ENCODE peak calls at places on chromosome 3, in six cellular contexts. S is activated naive CD8-positive, alpha-beta T cell treated with anti-CD3 and anti-CD28 coated beads, Interleukin-2, amount 10 ng/mL, durations not matched to agents 7 days and 5 days; W is GM13976; Z is mesendoderm; D is HEK293T; E is HepG2. T is an unnamed sample.

GRCh38 chr3:124034016-124034808 is 42.3 kb upstream of the ROPN1 start:
- DNase-seq in S (peak; percentile 43), W (peak; percentile 24), Z (peak; percentile 11), D (peak; percentile 22), E (no peak), T (no peak)

GRCh38 chr3:105987809-105988208 is 119.0 kb upstream of the CBLB start:
- DNase-seq in S (no peak), W (no peak), Z (no peak), D (no peak), E (no peak), T (no peak)

GRCh38 chr3:43259626-43260025 is 26.7 kb upstream of the SNRK start:
- DNase-seq in S (no peak), W (no peak), Z (no peak), D (no peak), E (no peak), T (no peak)

GRCh38 chr3:68060186-68060585 is 405.8 kb upstream of the SUCLG2 start:
- DNase-seq in S (no peak), W (no peak), Z (peak; percentile 19), D (no peak), E (no peak), T (no peak)

GRCh38 chr3:48405343-48405881 is 24.5 kb downstream of the PLXNB1 start:
- DNase-seq in S (no peak), W (peak; percentile 16), Z (no peak), D (no peak), E (no peak), T (no peak)

GRCh38 chr3:192207661-192208060 is 519.7 kb downstream of the FGF12 start:
- DNase-seq in S (no peak), W (no peak), Z (no peak), D (no peak), E (no peak), T (no peak)

GRCh38 chr3:42476225-42477160 is 25.9 kb upstream of the VIPR1 start:
- DNase-seq in S (no peak), W (no peak), Z (no peak), D (no peak), E (no peak), T (no peak)

GRCh38 chr3:152222327-152222726 is 46.4 kb upstream of the MBNL1 start:
- DNase-seq in S (no peak), W (peak; percentile 53), Z (no peak), D (no peak), E (no peak), T (no peak)

GRCh38 chr3:51930439-51930838 is 11.3 kb downstream of the RRP9 start:
- DNase-seq in S (no peak), W (no peak), Z (no peak), D (no peak), E (no peak), T (no peak)

GRCh38 chr3:33758874-33759273 is 39.6 kb upstream of the PDCD6IP start:
- DNase-seq in S (no peak), W (no peak), Z (peak; percentile 8), D (no peak), E (no peak), T (no peak)

GRCh38 chr3:99899603-99900002 is 81.9 kb downstream of the CMSS1 start:
- DNase-seq in S (no peak), W (no peak), Z (no peak), D (no peak), E (no peak), T (no peak)

GRCh38 chr3:107206945-107207344 is 170.3 kb upstream of the CCDC54 start:
- DNase-seq in S (no peak), W (no peak), Z (no peak), D (no peak), E (no peak), T (no peak)

GRCh38 chr3:13706886-13707285 is 158.0 kb downstream of the FBLN2 start:
- DNase-seq in S (peak; percentile 8), W (no peak), Z (no peak), D (no peak), E (no peak), T (no peak)

GRCh38 chr3:157443873-157444770 is 7.5 kb downstream of the PTX3 start:
- DNase-seq in S (no peak), W (no peak), Z (no peak), D (no peak), E (no peak), T (no peak)

GRCh38 chr3:122858373-122858772 is 63.5 kb downstream of the SLC49A4 start:
- DNase-seq in S (no peak), W (no peak), Z (peak; percentile 13), D (no peak), E (peak; percentile 12), T (no peak)

GRCh38 chr3:43180027-43180426 is 74.1 kb upstream of the POMGNT2 start:
- DNase-seq in S (no peak), W (peak; percentile 54), Z (no peak), D (no peak), E (peak; percentile 73), T (no peak)

GRCh38 chr3:64475037-64475436 is 212.8 kb downstream of the ADAMTS9 start:
- DNase-seq in S (no peak), W (no peak), Z (no peak), D (no peak), E (no peak), T (no peak)

GRCh38 chr3:141981084-141981483 is 104.6 kb downstream of the ATP1B3 start:
- DNase-seq in S (no peak), W (no peak), Z (peak; percentile 83), D (no peak), E (no peak), T (no peak)

GRCh38 chr3:68779261-68779660 is 153.1 kb downstream of the TAFA4 start:
- DNase-seq in S (no peak), W (no peak), Z (peak; percentile 17), D (no peak), E (no peak), T (no peak)

GRCh38 chr3:12571986-12572385 is 15.1 kb downstream of the MKRN2 start:
- DNase-seq in S (no peak), W (no peak), Z (peak; percentile 53), D (no peak), E (no peak), T (no peak)

GRCh38 chr3:41318520-41318919 is 119.2 kb downstream of the CTNNB1 start:
- DNase-seq in S (no peak), W (no peak), Z (no peak), D (no peak), E (peak; percentile 38), T (no peak)

GRCh38 chr3:126883241-126883640 is 99.7 kb upstream of the PLXNA1 start:
- DNase-seq in S (no peak), W (no peak), Z (no peak), D (no peak), E (no peak), T (no peak)

GRCh38 chr3:103048371-103048722 is 613.5 kb downstream of the ZPLD1 start:
- DNase-seq in S (no peak), W (no peak), Z (no peak), D (no peak), E (no peak), T (no peak)

GRCh38 chr3:142973217-142974009 is 9.9 kb upstream of the PAQR9 start:
- DNase-seq in S (no peak), W (no peak), Z (no peak), D (no peak), E (no peak), T (no peak)

GRCh38 chr3:32956750-32957570 is 5.5 kb downstream of the CCR4 start:
- DNase-seq in S (no peak), W (no peak), Z (no peak), D (no peak), E (no peak), T (no peak)

GRCh38 chr3:119808244-119808643 is 26.3 kb downstream of the NR1I2 start:
- DNase-seq in S (no peak), W (no peak), Z (no peak), D (no peak), E (no peak), T (no peak)

GRCh38 chr3:57927166-57927565 is 81.1 kb upstream of the FLNB start:
- DNase-seq in S (no peak), W (no peak), Z (no peak), D (no peak), E (no peak), T (no peak)

GRCh38 chr3:102979682-102980378 is 545.0 kb downstream of the ZPLD1 start:
- DNase-seq in S (no peak), W (no peak), Z (no peak), D (no peak), E (no peak), T (peak; percentile 44)

GRCh38 chr3:197856199-197856816 is 65.3 kb downstream of the LRCH3 start:
- DNase-seq in S (no peak), W (no peak), Z (no peak), D (no peak), E (no peak), T (no peak)

GRCh38 chr3:194518652-194519051 is 31.9 kb upstream of the ATP13A3 start:
- DNase-seq in S (no peak), W (no peak), Z (no peak), D (no peak), E (no peak), T (no peak)

GRCh38 chr3:101066776-101067175 is 73.6 kb upstream of the ABI3BP start:
- DNase-seq in S (no peak), W (no peak), Z (peak; percentile 10), D (no peak), E (no peak), T (no peak)